ENCODE peak calls at places on chromosomes 1 and 21, in five cellular contexts. S is SJSA1, Q is esophagus squamous epithelium, Z is WTC11, O is small intestine. F is an unnamed sample.

GRCh38 chr1:116971965-116972675 is 29.4 kb upstream of the CD101 start:
- DNase-seq in Z (no peak), O (no peak), S (no peak), Q (no peak), F (no peak)

GRCh38 chr21:41848533-41848932 is 30.6 kb downstream of the PRDM15 start:
- DNase-seq in Z (no peak), S (no peak), Q (no peak), O (no peak), F (no peak)

GRCh38 chr1:224632381-224632871 is 16.3 kb downstream of the CNIH3 start:
- DNase-seq in Z (no peak), S (peak; percentile 85), Q (no peak), O (no peak), F (no peak)

GRCh38 chr1:28329395-28330153 is 734 bp downstream of the MED18 start:
- DNase-seq in O (peak; percentile 29), S (peak; percentile 49), Q (no peak), Z (peak; percentile 50), F (peak; percentile 45)

GRCh38 chr1:227943354-227943753 is 4.4 kb downstream of the WNT9A start:
- DNase-seq in Z (no peak), S (no peak), O (no peak), Q (no peak), F (no peak)

GRCh38 chr1:150282558-150282958 is 204 bp downstream of the CIART start:
- DNase-seq in O (no peak), S (no peak), Q (no peak), Z (no peak), F (no peak)

GRCh38 chr1:238991730-238992490 is 394.5 kb upstream of the CHRM3 start:
- DNase-seq in Z (no peak), Q (no peak), O (no peak), S (no peak), F (no peak)

GRCh38 chr1:208731976-208732821 is 488.0 kb upstream of the PLXNA2 start:
- DNase-seq in S (no peak), Q (no peak), Z (no peak), O (peak; percentile 16), F (no peak)

GRCh38 chr1:81305997-81306452 is 494.7 kb upstream of the ADGRL2 start:
- DNase-seq in O (peak; percentile 63), Q (no peak), Z (no peak), S (peak; percentile 47), F (peak; percentile 54)

GRCh38 chr1:161216945-161217712 is 2.0 kb downstream of the FCER1G start:
- DNase-seq in Z (no peak), S (no peak), Q (no peak), O (no peak), F (no peak)

GRCh38 chr1:236753554-236753953 is 41.5 kb upstream of the MTR start:
- DNase-seq in O (peak; percentile 31), S (peak; percentile 10), Z (peak; percentile 30), Q (no peak), F (peak; percentile 62)

GRCh38 chr1:39832294-39832693 is 43.6 kb upstream of the BMP8B start:
- DNase-seq in Q (no peak), S (no peak), Z (no peak), O (no peak), F (no peak)

GRCh38 chr1:176602388-176603004 is 139.5 kb downstream of the PAPPA2 start:
- DNase-seq in S (no peak), Z (no peak), O (no peak), Q (no peak), F (no peak)

GRCh38 chr21:28439852-28440251 is 552.8 kb downstream of the LTN1 start:
- DNase-seq in Q (no peak), S (no peak), O (no peak), Z (no peak), F (no peak)

GRCh38 chr1:234533975-234534876 is 55.2 kb upstream of the TARBP1 start:
- DNase-seq in Z (no peak), O (no peak), Q (no peak), S (peak; percentile 59), F (no peak)

GRCh38 chr1:156053770-156054499 is at the start of gene UBQLN4:
- DNase-seq in S (no peak), Z (peak; percentile 87), Q (peak; percentile 48), O (peak; percentile 90), F (peak; percentile 81)

GRCh38 chr1:212738330-212738729 is 38.7 kb upstream of the BATF3 start:
- DNase-seq in Z (no peak), Q (no peak), S (no peak), O (no peak), F (no peak)

GRCh38 chr1:178382372-178382771 is 114.4 kb downstream of the CLEC20A start:
- DNase-seq in O (no peak), Z (no peak), S (no peak), Q (no peak), F (peak; percentile 14)

GRCh38 chr1:172762087-172762486 is 103.2 kb downstream of the FASLG start:
- DNase-seq in O (no peak), Z (no peak), Q (no peak), S (no peak), F (no peak)

GRCh38 chr1:22275626-22276395 is 132.9 kb upstream of the WNT4 start:
- DNase-seq in Q (no peak), O (peak; percentile 49), Z (peak; percentile 84), S (peak; percentile 39), F (peak; percentile 76)

GRCh38 chr1:44723064-44723463 is 7.9 kb downstream of the RNU5D-1 start:
- DNase-seq in S (no peak), O (no peak), Q (no peak), Z (no peak), F (no peak)